ENCODE peak calls at places on chromosomes 12 and 14, in nine cellular contexts. One of them, this sample, is unnamed.

GRCh38 chr12:28622416-28622815 is 432.2 kb downstream of the CCDC91 start:
- DNase-seq in body of pancreas: no peak
- DNase-seq in esophagus muscularis mucosa: no peak
- DNase-seq in CD4-positive, alpha-beta T cell: no peak
- DNase-seq in cardiac muscle cell: no peak
- DNase-seq in Panc1: no peak
- DNase-seq in substantia nigra: no peak
- DNase-seq in CD4-positive, alpha-beta memory T cell: no peak
- DNase-seq in RWPE1: peak
- DNase-seq in this sample: no peak

GRCh38 chr14:59283380-59283779 is 94.9 kb downstream of the DAAM1 start:
- DNase-seq in body of pancreas: no peak
- DNase-seq in esophagus muscularis mucosa: no peak
- DNase-seq in CD4-positive, alpha-beta T cell: no peak
- DNase-seq in cardiac muscle cell: no peak
- DNase-seq in Panc1: no peak
- DNase-seq in substantia nigra: no peak
- DNase-seq in CD4-positive, alpha-beta memory T cell: no peak
- DNase-seq in RWPE1: no peak
- DNase-seq in this sample: no peak

GRCh38 chr14:58663494-58664111 is 25.8 kb downstream of the DACT1 start:
- DNase-seq in body of pancreas: no peak
- DNase-seq in esophagus muscularis mucosa: no peak
- DNase-seq in CD4-positive, alpha-beta T cell: no peak
- DNase-seq in cardiac muscle cell: peak
- DNase-seq in Panc1: no peak
- DNase-seq in substantia nigra: no peak
- DNase-seq in CD4-positive, alpha-beta memory T cell: no peak
- DNase-seq in RWPE1: peak
- DNase-seq in this sample: no peak

GRCh38 chr14:87049886-87050820 is 942.8 kb downstream of the GALC start:
- DNase-seq in body of pancreas: peak
- DNase-seq in esophagus muscularis mucosa: no peak
- DNase-seq in CD4-positive, alpha-beta T cell: no peak
- DNase-seq in cardiac muscle cell: peak
- DNase-seq in Panc1: no peak
- DNase-seq in substantia nigra: no peak
- DNase-seq in CD4-positive, alpha-beta memory T cell: no peak
- DNase-seq in RWPE1: peak
- DNase-seq in this sample: no peak

GRCh38 chr14:34826661-34827060 is 48.5 kb downstream of the BAZ1A start:
- DNase-seq in body of pancreas: no peak
- DNase-seq in esophagus muscularis mucosa: no peak
- DNase-seq in CD4-positive, alpha-beta T cell: no peak
- DNase-seq in cardiac muscle cell: no peak
- DNase-seq in Panc1: no peak
- DNase-seq in substantia nigra: no peak
- DNase-seq in CD4-positive, alpha-beta memory T cell: no peak
- DNase-seq in RWPE1: peak
- DNase-seq in this sample: no peak

GRCh38 chr14:50601405-50601804 is 41.5 kb downstream of the ATL1 start:
- DNase-seq in body of pancreas: no peak
- DNase-seq in esophagus muscularis mucosa: no peak
- DNase-seq in CD4-positive, alpha-beta T cell: no peak
- DNase-seq in cardiac muscle cell: no peak
- DNase-seq in Panc1: no peak
- DNase-seq in substantia nigra: no peak
- DNase-seq in CD4-positive, alpha-beta memory T cell: no peak
- DNase-seq in RWPE1: peak
- DNase-seq in this sample: no peak

GRCh38 chr12:61798778-61799177 is 461.4 kb upstream of the USP15 start:
- DNase-seq in body of pancreas: no peak
- DNase-seq in esophagus muscularis mucosa: no peak
- DNase-seq in CD4-positive, alpha-beta T cell: no peak
- DNase-seq in cardiac muscle cell: no peak
- DNase-seq in Panc1: no peak
- DNase-seq in substantia nigra: no peak
- DNase-seq in CD4-positive, alpha-beta memory T cell: no peak
- DNase-seq in RWPE1: no peak
- DNase-seq in this sample: no peak

GRCh38 chr12:5965950-5966383 is 20.9 kb upstream of the ANO2 start:
- DNase-seq in body of pancreas: peak
- DNase-seq in esophagus muscularis mucosa: peak
- DNase-seq in CD4-positive, alpha-beta T cell: peak
- DNase-seq in cardiac muscle cell: peak
- DNase-seq in Panc1: peak
- DNase-seq in substantia nigra: no peak
- DNase-seq in CD4-positive, alpha-beta memory T cell: peak
- DNase-seq in RWPE1: peak
- DNase-seq in this sample: peak

GRCh38 chr12:4962539-4963486 is 53.1 kb downstream of the KCNA1 start:
- DNase-seq in body of pancreas: no peak
- DNase-seq in esophagus muscularis mucosa: no peak
- DNase-seq in CD4-positive, alpha-beta T cell: no peak
- DNase-seq in cardiac muscle cell: peak
- DNase-seq in Panc1: no peak
- DNase-seq in substantia nigra: no peak
- DNase-seq in CD4-positive, alpha-beta memory T cell: no peak
- DNase-seq in RWPE1: no peak
- DNase-seq in this sample: no peak

GRCh38 chr12:130796985-130797686 is 41.9 kb downstream of the STX2 start:
- DNase-seq in body of pancreas: no peak
- DNase-seq in esophagus muscularis mucosa: no peak
- DNase-seq in CD4-positive, alpha-beta T cell: no peak
- DNase-seq in cardiac muscle cell: no peak
- DNase-seq in Panc1: no peak
- DNase-seq in substantia nigra: no peak
- DNase-seq in CD4-positive, alpha-beta memory T cell: peak
- DNase-seq in RWPE1: no peak
- DNase-seq in this sample: peak

GRCh38 chr12:96979532-96979931 is 72.5 kb downstream of the NEDD1 start:
- DNase-seq in body of pancreas: no peak
- DNase-seq in esophagus muscularis mucosa: no peak
- DNase-seq in CD4-positive, alpha-beta T cell: no peak
- DNase-seq in cardiac muscle cell: no peak
- DNase-seq in Panc1: no peak
- DNase-seq in substantia nigra: no peak
- DNase-seq in CD4-positive, alpha-beta memory T cell: no peak
- DNase-seq in RWPE1: no peak
- DNase-seq in this sample: no peak

GRCh38 chr12:68559246-68559645 is 51.5 kb upstream of the RAP1B start:
- DNase-seq in body of pancreas: no peak
- DNase-seq in esophagus muscularis mucosa: no peak
- DNase-seq in CD4-positive, alpha-beta T cell: no peak
- DNase-seq in cardiac muscle cell: no peak
- DNase-seq in Panc1: no peak
- DNase-seq in substantia nigra: no peak
- DNase-seq in CD4-positive, alpha-beta memory T cell: no peak
- DNase-seq in RWPE1: peak
- DNase-seq in this sample: no peak

GRCh38 chr14:58738189-58738836 is 100.6 kb downstream of the DACT1 start:
- DNase-seq in body of pancreas: no peak
- DNase-seq in esophagus muscularis mucosa: no peak
- DNase-seq in CD4-positive, alpha-beta T cell: no peak
- DNase-seq in cardiac muscle cell: no peak
- DNase-seq in Panc1: no peak
- DNase-seq in substantia nigra: no peak
- DNase-seq in CD4-positive, alpha-beta memory T cell: no peak
- DNase-seq in RWPE1: peak
- DNase-seq in this sample: no peak

DNA sequence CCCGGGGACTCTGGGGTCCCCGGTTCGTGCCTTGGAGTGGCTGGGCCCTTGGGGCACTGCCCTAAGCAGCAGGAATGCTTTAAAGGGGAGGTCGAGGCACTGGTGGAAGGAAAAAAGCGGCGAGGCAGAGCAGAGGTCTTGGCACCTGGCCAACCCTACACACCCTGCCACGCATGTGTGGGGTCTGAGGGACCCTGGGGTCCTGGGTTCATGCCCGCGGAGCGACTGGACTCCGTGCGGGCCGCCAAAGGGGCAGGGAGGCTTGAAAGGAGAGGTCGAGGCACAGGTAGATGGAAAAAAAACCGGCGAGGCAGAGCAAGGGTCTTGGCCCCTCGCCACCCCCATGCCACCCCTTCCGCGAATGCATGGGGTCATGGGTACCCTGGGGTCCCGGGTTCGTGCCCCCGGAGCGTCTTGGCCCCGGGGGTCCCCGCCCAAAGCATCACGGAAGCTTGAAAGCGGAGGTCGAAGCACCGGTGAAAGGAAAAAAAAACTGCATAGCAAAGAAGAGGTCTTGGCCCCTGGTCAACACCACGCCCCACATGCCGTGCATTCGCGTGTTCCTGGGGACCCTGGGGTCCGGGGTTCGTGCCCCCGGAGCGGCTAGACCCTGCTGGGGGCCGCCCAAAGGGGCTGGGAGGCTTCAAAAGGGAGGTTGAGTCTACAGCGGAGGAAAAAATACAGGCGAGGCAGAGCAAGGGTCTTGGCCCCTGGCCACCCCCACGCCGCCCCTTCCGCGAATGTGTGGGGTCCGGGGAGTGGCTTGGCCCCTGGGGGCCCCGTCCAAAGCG is 312.9 kb downstream of the ALG10 start:
- DNase-seq in body of pancreas: no peak
- DNase-seq in esophagus muscularis mucosa: no peak
- DNase-seq in CD4-positive, alpha-beta T cell: no peak
- DNase-seq in cardiac muscle cell: no peak
- DNase-seq in Panc1: no peak
- DNase-seq in substantia nigra: no peak
- DNase-seq in CD4-positive, alpha-beta memory T cell: no peak
- DNase-seq in RWPE1: no peak
- DNase-seq in this sample: no peak
- H3K27ac ChIP-seq in body of pancreas: no peak
- H3K27ac ChIP-seq in esophagus muscularis mucosa: no peak
- H3K27ac ChIP-seq in CD4-positive, alpha-beta T cell: no peak
- H3K27ac ChIP-seq in cardiac muscle cell: no peak
- H3K27ac ChIP-seq in Panc1: peak
- H3K27ac ChIP-seq in substantia nigra: no peak
- H3K27ac ChIP-seq in CD4-positive, alpha-beta memory T cell: no peak
- H3K27ac ChIP-seq in RWPE1: no peak
- H3K27ac ChIP-seq in this sample: no peak

DNA sequence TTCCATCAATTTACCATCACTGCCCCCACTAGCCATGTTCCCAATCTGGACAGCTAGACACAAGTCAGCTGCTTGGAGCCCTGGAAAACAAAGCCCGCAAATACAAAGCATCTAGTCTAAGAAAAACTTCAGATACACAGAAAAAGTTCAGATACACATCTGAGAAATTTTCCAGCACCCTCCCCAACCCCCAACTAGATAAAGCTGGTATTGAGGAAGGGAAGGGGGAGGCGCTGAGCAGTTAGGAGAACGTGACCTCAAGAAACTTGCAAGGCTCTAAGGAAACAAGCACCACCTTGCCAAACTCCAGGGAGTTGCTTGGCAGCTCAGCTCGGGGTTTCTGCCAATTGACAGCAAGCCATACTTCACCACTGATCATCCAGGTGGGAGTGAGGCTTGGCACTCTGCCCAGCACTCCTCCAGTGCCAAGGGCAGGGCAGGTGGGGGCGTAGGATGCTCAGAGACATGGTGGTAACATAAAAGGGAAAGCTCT is 5.1 kb upstream of the CNIH1 start:
- DNase-seq in body of pancreas: no peak
- DNase-seq in esophagus muscularis mucosa: no peak
- DNase-seq in CD4-positive, alpha-beta T cell: no peak
- DNase-seq in cardiac muscle cell: no peak
- DNase-seq in Panc1: no peak
- DNase-seq in substantia nigra: no peak
- DNase-seq in CD4-positive, alpha-beta memory T cell: no peak
- DNase-seq in RWPE1: peak
- DNase-seq in this sample: no peak
- H3K27ac ChIP-seq in body of pancreas: no peak
- H3K27ac ChIP-seq in esophagus muscularis mucosa: no peak
- H3K27ac ChIP-seq in CD4-positive, alpha-beta T cell: no peak
- H3K27ac ChIP-seq in cardiac muscle cell: no peak
- H3K27ac ChIP-seq in Panc1: no peak
- H3K27ac ChIP-seq in substantia nigra: no peak
- H3K27ac ChIP-seq in CD4-positive, alpha-beta memory T cell: no peak
- H3K27ac ChIP-seq in RWPE1: peak
- H3K27ac ChIP-seq in this sample: no peak

GRCh38 chr12:98970210-98970609 is 325.1 kb downstream of the APAF1 start:
- DNase-seq in body of pancreas: no peak
- DNase-seq in esophagus muscularis mucosa: no peak
- DNase-seq in CD4-positive, alpha-beta T cell: no peak
- DNase-seq in cardiac muscle cell: no peak
- DNase-seq in Panc1: no peak
- DNase-seq in substantia nigra: no peak
- DNase-seq in CD4-positive, alpha-beta memory T cell: no peak
- DNase-seq in RWPE1: no peak
- DNase-seq in this sample: no peak

GRCh38 chr12:98973395-98973794 is 328.3 kb downstream of the APAF1 start:
- DNase-seq in body of pancreas: no peak
- DNase-seq in esophagus muscularis mucosa: no peak
- DNase-seq in CD4-positive, alpha-beta T cell: no peak
- DNase-seq in cardiac muscle cell: no peak
- DNase-seq in Panc1: no peak
- DNase-seq in substantia nigra: no peak
- DNase-seq in CD4-positive, alpha-beta memory T cell: no peak
- DNase-seq in RWPE1: peak
- DNase-seq in this sample: no peak

GRCh38 chr12:98974767-98975381 is 329.8 kb downstream of the APAF1 start:
- DNase-seq in body of pancreas: no peak
- DNase-seq in esophagus muscularis mucosa: no peak
- DNase-seq in CD4-positive, alpha-beta T cell: no peak
- DNase-seq in cardiac muscle cell: no peak
- DNase-seq in Panc1: no peak
- DNase-seq in substantia nigra: no peak
- DNase-seq in CD4-positive, alpha-beta memory T cell: no peak
- DNase-seq in RWPE1: no peak
- DNase-seq in this sample: no peak

GRCh38 chr12:98970950-98971349 is 325.9 kb downstream of the APAF1 start:
- DNase-seq in body of pancreas: no peak
- DNase-seq in esophagus muscularis mucosa: no peak
- DNase-seq in CD4-positive, alpha-beta T cell: no peak
- DNase-seq in cardiac muscle cell: no peak
- DNase-seq in Panc1: no peak
- DNase-seq in substantia nigra: no peak
- DNase-seq in CD4-positive, alpha-beta memory T cell: no peak
- DNase-seq in RWPE1: no peak
- DNase-seq in this sample: no peak

DNA sequence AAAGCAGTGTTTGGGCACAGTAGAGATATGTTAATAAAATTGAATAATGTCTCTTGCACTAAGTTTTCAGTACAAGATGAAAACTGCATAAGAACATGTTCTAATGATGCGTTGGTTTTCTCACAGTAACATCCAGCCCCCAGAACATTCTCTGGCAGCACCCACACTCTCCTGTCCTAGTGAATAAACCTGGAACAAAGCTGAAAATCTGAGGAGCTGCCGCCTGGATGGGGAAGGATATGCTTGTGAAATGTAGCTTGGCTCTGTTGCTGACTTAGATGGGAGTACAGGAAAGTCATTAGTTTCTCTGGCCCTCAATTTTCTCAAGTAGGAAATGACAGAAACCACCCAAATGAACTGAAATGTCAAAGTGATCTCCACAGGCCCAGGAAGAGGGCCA is 323.8 kb downstream of the APAF1 start:
- DNase-seq in body of pancreas: no peak
- DNase-seq in esophagus muscularis mucosa: no peak
- DNase-seq in CD4-positive, alpha-beta T cell: no peak
- DNase-seq in cardiac muscle cell: no peak
- DNase-seq in Panc1: no peak
- DNase-seq in substantia nigra: no peak
- DNase-seq in CD4-positive, alpha-beta memory T cell: no peak
- DNase-seq in RWPE1: no peak
- DNase-seq in this sample: no peak
- H3K27ac ChIP-seq in body of pancreas: no peak
- H3K27ac ChIP-seq in esophagus muscularis mucosa: no peak
- H3K27ac ChIP-seq in CD4-positive, alpha-beta T cell: no peak
- H3K27ac ChIP-seq in cardiac muscle cell: no peak
- H3K27ac ChIP-seq in Panc1: no peak
- H3K27ac ChIP-seq in substantia nigra: no peak
- H3K27ac ChIP-seq in CD4-positive, alpha-beta memory T cell: no peak
- H3K27ac ChIP-seq in RWPE1: no peak
- H3K27ac ChIP-seq in this sample: no peak

GRCh38 chr12:102824218-102824835 is 92.7 kb downstream of the PAH start:
- DNase-seq in body of pancreas: peak
- DNase-seq in esophagus muscularis mucosa: no peak
- DNase-seq in CD4-positive, alpha-beta T cell: no peak
- DNase-seq in cardiac muscle cell: peak
- DNase-seq in Panc1: no peak
- DNase-seq in substantia nigra: no peak
- DNase-seq in CD4-positive, alpha-beta memory T cell: no peak
- DNase-seq in RWPE1: peak
- DNase-seq in this sample: no peak
- H3K27ac ChIP-seq in body of pancreas: no peak
- H3K27ac ChIP-seq in esophagus muscularis mucosa: no peak
- H3K27ac ChIP-seq in CD4-positive, alpha-beta T cell: no peak
- H3K27ac ChIP-seq in cardiac muscle cell: no peak
- H3K27ac ChIP-seq in Panc1: no peak
- H3K27ac ChIP-seq in substantia nigra: no peak
- H3K27ac ChIP-seq in CD4-positive, alpha-beta memory T cell: no peak
- H3K27ac ChIP-seq in RWPE1: no peak
- H3K27ac ChIP-seq in this sample: no peak